ENCODE peak calls at places on chromosomes 4 and X, in seven cellular contexts. One of them, this sample, is unnamed.

GRCh38 chr4:29565256-29565655 is 1154.9 kb upstream of the PCDH7 start:
- DNase-seq in lung: no peak
- DNase-seq in neural progenitor cell: no peak
- DNase-seq in body of pancreas: no peak
- DNase-seq in hepatocyte: no peak
- DNase-seq in AG10803: no peak
- DNase-seq in IMR-90: no peak
- DNase-seq in this sample: no peak

GRCh38 chr4:1244978-1245471 is 3.9 kb downstream of the CTBP1 start:
- DNase-seq in lung: no peak
- DNase-seq in neural progenitor cell: no peak
- DNase-seq in body of pancreas: no peak
- DNase-seq in hepatocyte: no peak
- DNase-seq in AG10803: no peak
- DNase-seq in IMR-90: no peak
- DNase-seq in this sample: no peak

GRCh38 chrX:41556958-41557357 is 109.8 kb downstream of the NYX start:
- DNase-seq in lung: no peak
- DNase-seq in neural progenitor cell: no peak
- DNase-seq in body of pancreas: no peak
- DNase-seq in hepatocyte: no peak
- DNase-seq in AG10803: peak; percentile 0
- DNase-seq in IMR-90: no peak
- DNase-seq in this sample: no peak

GRCh38 chr4:153750197-153750817 is 9.5 kb downstream of the RNF175 start:
- DNase-seq in lung: peak; percentile 77
- DNase-seq in neural progenitor cell: peak; percentile 90
- DNase-seq in body of pancreas: peak; percentile 59
- DNase-seq in hepatocyte: peak; percentile 91
- DNase-seq in AG10803: peak; percentile 65
- DNase-seq in IMR-90: peak; percentile 58
- DNase-seq in this sample: peak; percentile 82

GRCh38 chr4:45647823-45648222 is 476.0 kb downstream of the GABRG1 start:
- DNase-seq in lung: no peak
- DNase-seq in neural progenitor cell: no peak
- DNase-seq in body of pancreas: no peak
- DNase-seq in hepatocyte: no peak
- DNase-seq in AG10803: no peak
- DNase-seq in IMR-90: no peak
- DNase-seq in this sample: no peak

GRCh38 chr4:7189475-7190277 is 2.7 kb upstream of the SORCS2 start:
- DNase-seq in lung: no peak
- DNase-seq in neural progenitor cell: peak; percentile 22
- DNase-seq in body of pancreas: no peak
- DNase-seq in hepatocyte: peak; percentile 37
- DNase-seq in AG10803: no peak
- DNase-seq in IMR-90: no peak
- DNase-seq in this sample: no peak

GRCh38 chr4:41413670-41414069 is 124.3 kb upstream of the LIMCH1 start:
- DNase-seq in lung: no peak
- DNase-seq in neural progenitor cell: peak; percentile 8
- DNase-seq in body of pancreas: no peak
- DNase-seq in hepatocyte: no peak
- DNase-seq in AG10803: no peak
- DNase-seq in IMR-90: no peak
- DNase-seq in this sample: no peak

GRCh38 chr4:109462297-109462696 is 28.7 kb downstream of the SEC24B start:
- DNase-seq in lung: no peak
- DNase-seq in neural progenitor cell: no peak
- DNase-seq in body of pancreas: no peak
- DNase-seq in hepatocyte: no peak
- DNase-seq in AG10803: no peak
- DNase-seq in IMR-90: no peak
- DNase-seq in this sample: peak; percentile 9

GRCh38 chr4:76601791-76602190 is 166.8 kb downstream of the SHROOM3 start:
- DNase-seq in lung: no peak
- DNase-seq in neural progenitor cell: no peak
- DNase-seq in body of pancreas: no peak
- DNase-seq in hepatocyte: no peak
- DNase-seq in AG10803: peak; percentile 89
- DNase-seq in IMR-90: peak; percentile 56
- DNase-seq in this sample: peak; percentile 40

GRCh38 chr4:78880874-78881492 is 58.3 kb downstream of the PAQR3 start:
- DNase-seq in lung: no peak
- DNase-seq in neural progenitor cell: no peak
- DNase-seq in body of pancreas: no peak
- DNase-seq in hepatocyte: no peak
- DNase-seq in AG10803: no peak
- DNase-seq in IMR-90: no peak
- DNase-seq in this sample: no peak

GRCh38 chr4:109994415-109994827 is 81.7 kb downstream of the EGF start:
- DNase-seq in lung: no peak
- DNase-seq in neural progenitor cell: no peak
- DNase-seq in body of pancreas: no peak
- DNase-seq in hepatocyte: no peak
- DNase-seq in AG10803: no peak
- DNase-seq in IMR-90: no peak
- DNase-seq in this sample: no peak

GRCh38 chrX:30513284-30513683 is 64.3 kb downstream of the TASL start:
- DNase-seq in lung: no peak
- DNase-seq in neural progenitor cell: peak; percentile 6
- DNase-seq in body of pancreas: no peak
- DNase-seq in hepatocyte: no peak
- DNase-seq in AG10803: no peak
- DNase-seq in IMR-90: no peak
- DNase-seq in this sample: peak; percentile 25

GRCh38 chr4:18935956-18936355 is 914.4 kb upstream of the LCORL start:
- DNase-seq in lung: no peak
- DNase-seq in neural progenitor cell: peak; percentile 68
- DNase-seq in body of pancreas: no peak
- DNase-seq in hepatocyte: no peak
- DNase-seq in AG10803: no peak
- DNase-seq in IMR-90: no peak
- DNase-seq in this sample: no peak

GRCh38 chr4:72136429-72136828 is 104.6 kb downstream of the NPFFR2 start:
- DNase-seq in lung: no peak
- DNase-seq in neural progenitor cell: peak; percentile 48
- DNase-seq in body of pancreas: no peak
- DNase-seq in hepatocyte: no peak
- DNase-seq in AG10803: no peak
- DNase-seq in IMR-90: no peak
- DNase-seq in this sample: no peak

GRCh38 chr4:156949373-156949814 is 22.2 kb downstream of the PDGFC start:
- DNase-seq in lung: no peak
- DNase-seq in neural progenitor cell: no peak
- DNase-seq in body of pancreas: no peak
- DNase-seq in hepatocyte: no peak
- DNase-seq in AG10803: peak; percentile 79
- DNase-seq in IMR-90: peak; percentile 80
- DNase-seq in this sample: peak; percentile 92

GRCh38 chr4:158080354-158080753 is 92.5 kb downstream of the GASK1B start:
- DNase-seq in lung: no peak
- DNase-seq in neural progenitor cell: no peak
- DNase-seq in body of pancreas: no peak
- DNase-seq in hepatocyte: no peak
- DNase-seq in AG10803: peak; percentile 18
- DNase-seq in IMR-90: no peak
- DNase-seq in this sample: no peak

GRCh38 chr4:95181446-95182306 is 367.1 kb downstream of the UNC5C start:
- DNase-seq in lung: no peak
- DNase-seq in neural progenitor cell: peak; percentile 83
- DNase-seq in body of pancreas: no peak
- DNase-seq in hepatocyte: no peak
- DNase-seq in AG10803: peak; percentile 27
- DNase-seq in IMR-90: peak; percentile 2
- DNase-seq in this sample: peak; percentile 24

GRCh38 chr4:159250751-159251325 is 148.0 kb downstream of the RAPGEF2 start:
- DNase-seq in lung: no peak
- DNase-seq in neural progenitor cell: no peak
- DNase-seq in body of pancreas: no peak
- DNase-seq in hepatocyte: no peak
- DNase-seq in AG10803: no peak
- DNase-seq in IMR-90: no peak
- DNase-seq in this sample: no peak

GRCh38 chr4:159258889-159259560 is 156.1 kb downstream of the RAPGEF2 start:
- DNase-seq in lung: no peak
- DNase-seq in neural progenitor cell: no peak
- DNase-seq in body of pancreas: no peak
- DNase-seq in hepatocyte: no peak
- DNase-seq in AG10803: no peak
- DNase-seq in IMR-90: no peak
- DNase-seq in this sample: no peak

GRCh38 chr4:159252491-159252890 is 149.6 kb downstream of the RAPGEF2 start:
- DNase-seq in lung: no peak
- DNase-seq in neural progenitor cell: no peak
- DNase-seq in body of pancreas: no peak
- DNase-seq in hepatocyte: no peak
- DNase-seq in AG10803: no peak
- DNase-seq in IMR-90: no peak
- DNase-seq in this sample: no peak

GRCh38 chr4:159256037-159256436 is 153.2 kb downstream of the RAPGEF2 start:
- DNase-seq in lung: no peak
- DNase-seq in neural progenitor cell: no peak
- DNase-seq in body of pancreas: no peak
- DNase-seq in hepatocyte: no peak
- DNase-seq in AG10803: no peak
- DNase-seq in IMR-90: no peak
- DNase-seq in this sample: no peak
- TF ChIP-seq CTCF in lung: no peak
- TF ChIP-seq CTCF in neural progenitor cell: no peak
- TF ChIP-seq CTCF in body of pancreas: no peak
- TF ChIP-seq CTCF in hepatocyte: no peak
- TF ChIP-seq CTCF in AG10803: no peak
- TF ChIP-seq CTCF in IMR-90: no peak
- TF ChIP-seq CTCF in this sample: peak; percentile 5

DNA sequence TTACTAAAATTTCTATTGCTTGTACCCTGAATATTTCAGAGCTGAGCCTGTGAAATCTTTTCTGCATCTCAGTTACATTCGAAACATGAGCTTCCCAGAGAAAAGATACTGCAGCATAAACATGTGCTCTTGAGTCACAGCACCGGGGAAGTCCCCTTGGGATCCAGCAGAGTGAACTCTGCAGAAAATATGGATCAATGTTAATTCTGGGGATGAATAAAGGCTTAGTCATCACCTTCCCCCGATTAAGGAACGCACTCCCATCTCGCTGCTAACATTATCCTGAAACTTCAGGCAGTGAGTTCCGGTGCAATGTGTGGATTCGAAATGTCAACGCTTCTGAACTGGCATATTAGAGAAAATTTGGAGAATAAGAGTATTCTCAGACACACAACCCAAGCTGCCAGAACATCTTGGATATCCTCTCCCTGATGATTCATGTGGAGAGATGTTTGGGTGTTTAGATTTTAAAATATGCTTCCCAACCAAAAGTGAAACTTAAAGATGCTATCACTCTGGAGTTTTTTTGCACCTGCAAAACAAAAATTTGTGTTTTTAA is 90.8 kb downstream of the IRF2 start:
- DNase-seq in lung: no peak
- DNase-seq in neural progenitor cell: no peak
- DNase-seq in body of pancreas: peak; percentile 33
- DNase-seq in hepatocyte: peak; percentile 73
- DNase-seq in AG10803: peak; percentile 95
- DNase-seq in IMR-90: peak; percentile 99
- DNase-seq in this sample: peak; percentile 98
- H3K4me3 ChIP-seq in lung: no peak overlapping the region
- H3K4me3 ChIP-seq in neural progenitor cell: no peak overlapping the region
- H3K4me3 ChIP-seq in body of pancreas: no peak overlapping the region
- H3K4me3 ChIP-seq in hepatocyte: no peak overlapping the region
- H3K4me3 ChIP-seq in AG10803: peak overlapping the region; percentile 52
- H3K4me3 ChIP-seq in IMR-90: peak overlapping the region; percentile 17
- H3K4me3 ChIP-seq in this sample: peak overlapping the region; percentile 52

GRCh38 chrX:154762529-154763296 is at the start of gene DKC1:
- DNase-seq in lung: peak; percentile 94
- DNase-seq in neural progenitor cell: peak; percentile 98
- DNase-seq in body of pancreas: peak; percentile 98
- DNase-seq in hepatocyte: peak; percentile 97
- DNase-seq in AG10803: peak; percentile 93
- DNase-seq in IMR-90: peak; percentile 94
- DNase-seq in this sample: peak; percentile 92
- TF ChIP-seq CTCF in lung: no peak
- TF ChIP-seq CTCF in neural progenitor cell: peak; percentile 19
- TF ChIP-seq CTCF in body of pancreas: no peak
- TF ChIP-seq CTCF in hepatocyte: peak; percentile 18
- TF ChIP-seq CTCF in AG10803: no peak
- TF ChIP-seq CTCF in IMR-90: peak; percentile 7
- TF ChIP-seq CTCF in this sample: no peak

GRCh38 chrX:48826135-48826875 is at the start of gene ERAS:
- DNase-seq in lung: no peak
- DNase-seq in neural progenitor cell: no peak
- DNase-seq in body of pancreas: no peak
- DNase-seq in hepatocyte: no peak
- DNase-seq in AG10803: no peak
- DNase-seq in IMR-90: no peak
- DNase-seq in this sample: no peak

GRCh38 chrX:48824066-48824465 is 2.2 kb upstream of the ERAS start:
- DNase-seq in lung: no peak
- DNase-seq in neural progenitor cell: no peak
- DNase-seq in body of pancreas: no peak
- DNase-seq in hepatocyte: no peak
- DNase-seq in AG10803: no peak
- DNase-seq in IMR-90: no peak
- DNase-seq in this sample: no peak

GRCh38 chrX:48829016-48829735 is 2.9 kb downstream of the ERAS start:
- DNase-seq in lung: no peak
- DNase-seq in neural progenitor cell: no peak
- DNase-seq in body of pancreas: no peak
- DNase-seq in hepatocyte: no peak
- DNase-seq in AG10803: no peak
- DNase-seq in IMR-90: no peak
- DNase-seq in this sample: no peak

GRCh38 chrX:48827654-48827968 is 1.3 kb downstream of the ERAS start:
- DNase-seq in lung: no peak
- DNase-seq in neural progenitor cell: no peak
- DNase-seq in body of pancreas: no peak
- DNase-seq in hepatocyte: no peak
- DNase-seq in AG10803: no peak
- DNase-seq in IMR-90: no peak
- DNase-seq in this sample: no peak

DNA sequence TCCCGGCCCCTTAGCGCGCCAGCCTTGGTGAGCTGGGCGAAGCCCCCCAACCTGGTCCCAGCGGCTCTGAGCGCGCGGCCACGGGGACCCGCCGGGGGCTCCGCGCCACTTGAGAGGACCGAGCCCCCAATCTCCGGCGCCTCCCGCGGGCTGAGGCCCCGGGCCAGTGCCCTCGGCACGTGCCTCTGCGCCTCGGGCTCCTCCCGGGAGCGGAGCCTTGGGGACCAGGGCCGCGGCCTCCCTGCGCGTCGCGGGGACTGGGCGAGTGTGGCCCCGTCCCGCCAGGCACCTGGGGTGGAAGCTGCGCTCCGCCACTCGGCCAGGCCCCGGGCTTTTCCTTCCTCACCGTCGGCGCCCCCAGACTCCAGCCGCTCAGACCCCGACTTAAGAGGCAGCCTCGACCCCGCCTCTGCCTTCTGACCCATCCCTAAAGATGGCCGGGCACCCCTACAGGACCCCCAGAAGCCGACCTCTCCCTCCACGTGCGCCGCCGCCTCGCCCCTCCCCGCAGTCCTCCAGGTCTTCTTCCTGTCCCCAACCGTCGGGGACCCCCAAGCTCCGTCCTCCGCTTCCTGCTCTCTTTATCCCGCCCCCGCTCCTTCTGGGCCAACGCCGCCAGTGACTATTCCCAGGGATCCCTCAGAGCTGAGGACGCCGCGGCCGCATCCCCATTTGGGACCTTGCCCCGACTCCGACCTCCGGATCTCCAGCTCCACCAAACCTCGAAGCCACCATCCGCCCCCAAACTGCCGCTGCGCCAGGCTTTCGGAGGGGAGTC is 752 bp downstream of the ERAS start:
- DNase-seq in lung: no peak
- DNase-seq in neural progenitor cell: no peak
- DNase-seq in body of pancreas: no peak
- DNase-seq in hepatocyte: no peak
- DNase-seq in AG10803: no peak
- DNase-seq in IMR-90: no peak
- DNase-seq in this sample: no peak
- H3K4me3 ChIP-seq in lung: no peak overlapping the region
- H3K4me3 ChIP-seq in neural progenitor cell: no peak overlapping the region
- H3K4me3 ChIP-seq in body of pancreas: no peak overlapping the region
- H3K4me3 ChIP-seq in hepatocyte: no peak overlapping the region
- H3K4me3 ChIP-seq in AG10803: no peak overlapping the region
- H3K4me3 ChIP-seq in IMR-90: no peak overlapping the region
- H3K4me3 ChIP-seq in this sample: no peak overlapping the region